ENCODE peak calls at places on chromosomes 1 and 21, in eight cellular contexts. One of them, this sample, is unnamed.
A peak's percentile ranks its signal among the peaks of the same experiment; 100 is the strongest.

GRCh38 chr1:209929751-209930150 is 8.3 kb upstream of the SYT14 start:
- DNase-seq in left ventricle myocardium inferior: no peak
- DNase-seq in transverse colon: no peak
- DNase-seq in mammary epithelial cell: no peak
- DNase-seq in mesendoderm: no peak
- DNase-seq in hepatocyte: no peak
- DNase-seq in fibroblast of mammary gland: peak; percentile 54
- DNase-seq in neural progenitor cell: no peak
- DNase-seq in this sample: no peak

GRCh38 chr1:185074307-185074706 is 28.9 kb downstream of the RNF2 start:
- DNase-seq in left ventricle myocardium inferior: no peak
- DNase-seq in transverse colon: no peak
- DNase-seq in mammary epithelial cell: peak; percentile 10
- DNase-seq in mesendoderm: peak; percentile 68
- DNase-seq in hepatocyte: no peak
- DNase-seq in fibroblast of mammary gland: peak; percentile 37
- DNase-seq in neural progenitor cell: no peak
- DNase-seq in this sample: no peak

GRCh38 chr1:8170059-8170835 is 144.1 kb upstream of the ERRFI1 start:
- DNase-seq in left ventricle myocardium inferior: no peak
- DNase-seq in transverse colon: no peak
- DNase-seq in mammary epithelial cell: no peak
- DNase-seq in mesendoderm: no peak
- DNase-seq in hepatocyte: peak; percentile 69
- DNase-seq in fibroblast of mammary gland: no peak
- DNase-seq in neural progenitor cell: no peak
- DNase-seq in this sample: no peak

GRCh38 chr1:87953732-87954344 is 625.2 kb downstream of the LMO4 start:
- DNase-seq in left ventricle myocardium inferior: peak; percentile 38
- DNase-seq in transverse colon: peak; percentile 75
- DNase-seq in mammary epithelial cell: peak; percentile 58
- DNase-seq in mesendoderm: peak; percentile 81
- DNase-seq in hepatocyte: peak; percentile 74
- DNase-seq in fibroblast of mammary gland: peak; percentile 82
- DNase-seq in neural progenitor cell: peak; percentile 69
- DNase-seq in this sample: peak; percentile 64

GRCh38 chr1:166164995-166165660 is 1.7 kb downstream of the FAM78B start:
- DNase-seq in left ventricle myocardium inferior: peak; percentile 55
- DNase-seq in transverse colon: peak; percentile 44
- DNase-seq in mammary epithelial cell: peak; percentile 60
- DNase-seq in mesendoderm: peak; percentile 84
- DNase-seq in hepatocyte: peak; percentile 73
- DNase-seq in fibroblast of mammary gland: peak; percentile 48
- DNase-seq in neural progenitor cell: peak; percentile 89
- DNase-seq in this sample: peak; percentile 60

GRCh38 chr1:181251001-181251712 is 162.7 kb downstream of the IER5 start:
- DNase-seq in left ventricle myocardium inferior: no peak
- DNase-seq in transverse colon: no peak
- DNase-seq in mammary epithelial cell: peak; percentile 94
- DNase-seq in mesendoderm: no peak
- DNase-seq in hepatocyte: peak; percentile 19
- DNase-seq in fibroblast of mammary gland: peak; percentile 86
- DNase-seq in neural progenitor cell: no peak
- DNase-seq in this sample: no peak

GRCh38 chr1:49060766-49061165 is 284.1 kb upstream of the BEND5 start:
- DNase-seq in left ventricle myocardium inferior: no peak
- DNase-seq in transverse colon: no peak
- DNase-seq in mammary epithelial cell: no peak
- DNase-seq in mesendoderm: no peak
- DNase-seq in hepatocyte: no peak
- DNase-seq in fibroblast of mammary gland: peak; percentile 67
- DNase-seq in neural progenitor cell: no peak
- DNase-seq in this sample: no peak

GRCh38 chr1:143698016-143698415 is 273.8 kb downstream of the FAM72C start:
- DNase-seq in left ventricle myocardium inferior: no peak
- DNase-seq in transverse colon: peak; percentile 74
- DNase-seq in mammary epithelial cell: no peak
- DNase-seq in mesendoderm: peak; percentile 64
- DNase-seq in hepatocyte: no peak
- DNase-seq in fibroblast of mammary gland: peak; percentile 39
- DNase-seq in neural progenitor cell: no peak
- DNase-seq in this sample: no peak

GRCh38 chr1:181612100-181612499 is 128.8 kb downstream of the CACNA1E start:
- DNase-seq in left ventricle myocardium inferior: no peak
- DNase-seq in transverse colon: no peak
- DNase-seq in mammary epithelial cell: no peak
- DNase-seq in mesendoderm: no peak
- DNase-seq in hepatocyte: no peak
- DNase-seq in fibroblast of mammary gland: no peak
- DNase-seq in neural progenitor cell: no peak
- DNase-seq in this sample: no peak

GRCh38 chr1:9291914-9292360 is 757 bp upstream of the SPSB1 start:
- DNase-seq in left ventricle myocardium inferior: peak; percentile 65
- DNase-seq in transverse colon: peak; percentile 87
- DNase-seq in mammary epithelial cell: peak; percentile 57
- DNase-seq in mesendoderm: peak; percentile 55
- DNase-seq in hepatocyte: peak; percentile 78
- DNase-seq in fibroblast of mammary gland: peak; percentile 81
- DNase-seq in neural progenitor cell: peak; percentile 71
- DNase-seq in this sample: peak; percentile 72

GRCh38 chr1:203607169-203607873 is 19.3 kb upstream of the ATP2B4 start:
- DNase-seq in left ventricle myocardium inferior: peak; percentile 41
- DNase-seq in transverse colon: peak; percentile 28
- DNase-seq in mammary epithelial cell: peak; percentile 76
- DNase-seq in mesendoderm: no peak
- DNase-seq in hepatocyte: peak; percentile 55
- DNase-seq in fibroblast of mammary gland: peak; percentile 94
- DNase-seq in neural progenitor cell: no peak
- DNase-seq in this sample: peak; percentile 52

GRCh38 chr21:41170442-41170841 is 2.5 kb downstream of the BACE2 start:
- DNase-seq in left ventricle myocardium inferior: peak; percentile 29
- DNase-seq in transverse colon: peak; percentile 62
- DNase-seq in mammary epithelial cell: peak; percentile 62
- DNase-seq in mesendoderm: peak; percentile 77
- DNase-seq in hepatocyte: peak; percentile 63
- DNase-seq in fibroblast of mammary gland: peak; percentile 46
- DNase-seq in neural progenitor cell: peak; percentile 64
- DNase-seq in this sample: peak; percentile 23

GRCh38 chr1:154661110-154661509 is 53.1 kb upstream of the ADAR start:
- DNase-seq in left ventricle myocardium inferior: no peak
- DNase-seq in transverse colon: no peak
- DNase-seq in mammary epithelial cell: no peak
- DNase-seq in mesendoderm: peak; percentile 68
- DNase-seq in hepatocyte: no peak
- DNase-seq in fibroblast of mammary gland: no peak
- DNase-seq in neural progenitor cell: no peak
- DNase-seq in this sample: no peak

GRCh38 chr1:53957231-53957818 is 11.2 kb downstream of the LRRC42 start:
- DNase-seq in left ventricle myocardium inferior: no peak
- DNase-seq in transverse colon: no peak
- DNase-seq in mammary epithelial cell: peak; percentile 52
- DNase-seq in mesendoderm: peak; percentile 99
- DNase-seq in hepatocyte: peak; percentile 74
- DNase-seq in fibroblast of mammary gland: no peak
- DNase-seq in neural progenitor cell: no peak
- DNase-seq in this sample: no peak

GRCh38 chr1:112260699-112261098 is 135.3 kb upstream of the CTTNBP2NL start:
- DNase-seq in left ventricle myocardium inferior: no peak
- DNase-seq in transverse colon: no peak
- DNase-seq in mammary epithelial cell: no peak
- DNase-seq in mesendoderm: no peak
- DNase-seq in hepatocyte: no peak
- DNase-seq in fibroblast of mammary gland: no peak
- DNase-seq in neural progenitor cell: no peak
- DNase-seq in this sample: no peak

GRCh38 chr21:25568230-25568629 is 39.1 kb downstream of the MRPL39 start:
- DNase-seq in left ventricle myocardium inferior: peak; percentile 26
- DNase-seq in transverse colon: peak; percentile 48
- DNase-seq in mammary epithelial cell: no peak
- DNase-seq in mesendoderm: peak; percentile 11
- DNase-seq in hepatocyte: peak; percentile 10
- DNase-seq in fibroblast of mammary gland: peak; percentile 69
- DNase-seq in neural progenitor cell: peak; percentile 22
- DNase-seq in this sample: no peak

GRCh38 chr1:207798847-207799246 is 47.0 kb downstream of the CD46 start:
- DNase-seq in left ventricle myocardium inferior: no peak
- DNase-seq in transverse colon: no peak
- DNase-seq in mammary epithelial cell: no peak
- DNase-seq in mesendoderm: no peak
- DNase-seq in hepatocyte: peak; percentile 8
- DNase-seq in fibroblast of mammary gland: no peak
- DNase-seq in neural progenitor cell: no peak
- DNase-seq in this sample: no peak

GRCh38 chr1:151728151-151728711 is 6.9 kb downstream of the RIIAD1 start:
- DNase-seq in left ventricle myocardium inferior: no peak
- DNase-seq in transverse colon: no peak
- DNase-seq in mammary epithelial cell: no peak
- DNase-seq in mesendoderm: peak; percentile 62
- DNase-seq in hepatocyte: no peak
- DNase-seq in fibroblast of mammary gland: peak; percentile 60
- DNase-seq in neural progenitor cell: peak; percentile 23
- DNase-seq in this sample: no peak

GRCh38 chr1:232587141-232588008 is 42.6 kb downstream of the SIPA1L2 start:
- DNase-seq in left ventricle myocardium inferior: no peak
- DNase-seq in transverse colon: no peak
- DNase-seq in mammary epithelial cell: no peak
- DNase-seq in mesendoderm: no peak
- DNase-seq in hepatocyte: no peak
- DNase-seq in fibroblast of mammary gland: no peak
- DNase-seq in neural progenitor cell: no peak
- DNase-seq in this sample: no peak

GRCh38 chr1:62462370-62462769 is 25.5 kb downstream of the USP1 start:
- DNase-seq in left ventricle myocardium inferior: no peak
- DNase-seq in transverse colon: no peak
- DNase-seq in mammary epithelial cell: peak; percentile 12
- DNase-seq in mesendoderm: no peak
- DNase-seq in hepatocyte: no peak
- DNase-seq in fibroblast of mammary gland: peak; percentile 19
- DNase-seq in neural progenitor cell: no peak
- DNase-seq in this sample: no peak

GRCh38 chr1:244665771-244666217 is 12.9 kb downstream of the DESI2 start:
- DNase-seq in left ventricle myocardium inferior: no peak
- DNase-seq in transverse colon: no peak
- DNase-seq in mammary epithelial cell: no peak
- DNase-seq in mesendoderm: peak; percentile 14
- DNase-seq in hepatocyte: no peak
- DNase-seq in fibroblast of mammary gland: peak; percentile 67
- DNase-seq in neural progenitor cell: no peak
- DNase-seq in this sample: no peak

GRCh38 chr1:201022178-201022823 is 1.2 kb downstream of the KIF21B start:
- DNase-seq in left ventricle myocardium inferior: no peak
- DNase-seq in transverse colon: no peak
- DNase-seq in mammary epithelial cell: no peak
- DNase-seq in mesendoderm: no peak
- DNase-seq in hepatocyte: no peak
- DNase-seq in fibroblast of mammary gland: no peak
- DNase-seq in neural progenitor cell: no peak
- DNase-seq in this sample: no peak

GRCh38 chr1:201021333-201022177 is 2.0 kb downstream of the KIF21B start:
- DNase-seq in left ventricle myocardium inferior: no peak
- DNase-seq in transverse colon: peak; percentile 41
- DNase-seq in mammary epithelial cell: no peak
- DNase-seq in mesendoderm: no peak
- DNase-seq in hepatocyte: no peak
- DNase-seq in fibroblast of mammary gland: no peak
- DNase-seq in neural progenitor cell: peak; percentile 44
- DNase-seq in this sample: no peak

GRCh38 chr1:201025571-201026002 is 2.1 kb upstream of the KIF21B start:
- DNase-seq in left ventricle myocardium inferior: no peak
- DNase-seq in transverse colon: no peak
- DNase-seq in mammary epithelial cell: no peak
- DNase-seq in mesendoderm: peak; percentile 85
- DNase-seq in hepatocyte: no peak
- DNase-seq in fibroblast of mammary gland: peak; percentile 72
- DNase-seq in neural progenitor cell: peak; percentile 56
- DNase-seq in this sample: no peak

GRCh38 chr1:201022824-201023516 is 544 bp downstream of the KIF21B start:
- DNase-seq in left ventricle myocardium inferior: no peak
- DNase-seq in transverse colon: peak; percentile 42
- DNase-seq in mammary epithelial cell: no peak
- DNase-seq in mesendoderm: no peak
- DNase-seq in hepatocyte: no peak
- DNase-seq in fibroblast of mammary gland: no peak
- DNase-seq in neural progenitor cell: peak; percentile 41
- DNase-seq in this sample: no peak

GRCh38 chr1:201023517-201023902 is at the start of gene KIF21B:
- DNase-seq in left ventricle myocardium inferior: peak; percentile 81
- DNase-seq in transverse colon: peak; percentile 92
- DNase-seq in mammary epithelial cell: peak; percentile 43
- DNase-seq in mesendoderm: peak; percentile 91
- DNase-seq in hepatocyte: peak; percentile 90
- DNase-seq in fibroblast of mammary gland: peak; percentile 14
- DNase-seq in neural progenitor cell: peak; percentile 96
- DNase-seq in this sample: peak; percentile 89
- H3K4me3 ChIP-seq in left ventricle myocardium inferior: peak within 1 kb of the TSS; percentile 69
- H3K4me3 ChIP-seq in transverse colon: peak within 1 kb of the TSS; percentile 36
- H3K4me3 ChIP-seq in mammary epithelial cell: no peak within 1 kb of the TSS
- H3K4me3 ChIP-seq in mesendoderm: peak within 1 kb of the TSS; percentile 33
- H3K4me3 ChIP-seq in hepatocyte: peak within 1 kb of the TSS; percentile 52
- H3K4me3 ChIP-seq in fibroblast of mammary gland: peak within 1 kb of the TSS; percentile 25
- H3K4me3 ChIP-seq in neural progenitor cell: peak within 1 kb of the TSS; percentile 74
- H3K4me3 ChIP-seq in this sample: peak within 1 kb of the TSS; percentile 66

GRCh38 chr1:201024251-201024998 is 911 bp upstream of the KIF21B start:
- DNase-seq in left ventricle myocardium inferior: no peak
- DNase-seq in transverse colon: no peak
- DNase-seq in mammary epithelial cell: no peak
- DNase-seq in mesendoderm: peak; percentile 36
- DNase-seq in hepatocyte: no peak
- DNase-seq in fibroblast of mammary gland: no peak
- DNase-seq in neural progenitor cell: peak; percentile 37
- DNase-seq in this sample: no peak
- H3K4me3 ChIP-seq in left ventricle myocardium inferior: no peak overlapping the region
- H3K4me3 ChIP-seq in transverse colon: no peak overlapping the region
- H3K4me3 ChIP-seq in mammary epithelial cell: no peak overlapping the region
- H3K4me3 ChIP-seq in mesendoderm: no peak overlapping the region
- H3K4me3 ChIP-seq in hepatocyte: no peak overlapping the region
- H3K4me3 ChIP-seq in fibroblast of mammary gland: no peak overlapping the region
- H3K4me3 ChIP-seq in neural progenitor cell: peak overlapping the region; percentile 74
- H3K4me3 ChIP-seq in this sample: no peak overlapping the region

DNA sequence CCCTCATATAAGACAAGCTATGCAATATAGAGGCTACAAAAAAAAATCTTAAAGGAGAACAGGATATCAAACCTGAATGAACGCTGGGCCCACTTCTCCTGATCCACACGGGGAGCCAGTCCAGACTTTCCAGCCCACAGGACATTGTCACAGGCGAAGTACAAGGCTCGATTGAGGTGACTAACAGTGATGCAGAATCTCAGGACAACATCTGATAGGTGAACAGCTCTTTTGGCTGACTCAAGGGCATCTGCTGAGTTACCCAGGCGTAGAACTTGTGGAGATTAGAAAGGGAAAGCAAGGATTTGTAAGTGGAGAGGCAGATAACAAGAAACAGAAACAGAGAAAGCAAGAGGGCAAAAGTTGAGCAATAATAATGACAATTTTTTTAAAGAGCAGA is 1.8 kb downstream of the PEX11B start:
- DNase-seq in left ventricle myocardium inferior: no peak
- DNase-seq in transverse colon: no peak
- DNase-seq in mammary epithelial cell: peak; percentile 28
- DNase-seq in mesendoderm: no peak
- DNase-seq in hepatocyte: no peak
- DNase-seq in fibroblast of mammary gland: peak; percentile 68
- DNase-seq in neural progenitor cell: no peak
- DNase-seq in this sample: no peak
- H3K4me3 ChIP-seq in left ventricle myocardium inferior: peak overlapping the region; percentile 94
- H3K4me3 ChIP-seq in transverse colon: no peak overlapping the region
- H3K4me3 ChIP-seq in mammary epithelial cell: no peak overlapping the region
- H3K4me3 ChIP-seq in mesendoderm: no peak overlapping the region
- H3K4me3 ChIP-seq in hepatocyte: no peak overlapping the region
- H3K4me3 ChIP-seq in fibroblast of mammary gland: no peak overlapping the region
- H3K4me3 ChIP-seq in neural progenitor cell: no peak overlapping the region
- H3K4me3 ChIP-seq in this sample: peak overlapping the region; percentile 98

GRCh38 chr1:15343729-15344128 is 66.0 kb upstream of the EFHD2 start:
- DNase-seq in left ventricle myocardium inferior: peak; percentile 71
- DNase-seq in transverse colon: no peak
- DNase-seq in mammary epithelial cell: no peak
- DNase-seq in mesendoderm: no peak
- DNase-seq in hepatocyte: no peak
- DNase-seq in fibroblast of mammary gland: no peak
- DNase-seq in neural progenitor cell: peak; percentile 49
- DNase-seq in this sample: peak; percentile 56
- H3K4me3 ChIP-seq in left ventricle myocardium inferior: no peak overlapping the region
- H3K4me3 ChIP-seq in transverse colon: no peak overlapping the region
- H3K4me3 ChIP-seq in mammary epithelial cell: no peak overlapping the region
- H3K4me3 ChIP-seq in mesendoderm: no peak overlapping the region
- H3K4me3 ChIP-seq in hepatocyte: no peak overlapping the region
- H3K4me3 ChIP-seq in fibroblast of mammary gland: no peak overlapping the region
- H3K4me3 ChIP-seq in neural progenitor cell: no peak overlapping the region
- H3K4me3 ChIP-seq in this sample: no peak overlapping the region

This sample was measured in psoas muscle.